ENCODE peak calls at places on chromosome 19, in five cellular contexts. T is suprapubic skin, B is uterus, W is tibial artery, K is fibroblast of lung. L is an unnamed sample.

GRCh38 chr19:47228937-47229673 is 1.9 kb downstream of the BBC3 start:
- DNase-seq in T (no peak), B (peak; percentile 40), W (peak; percentile 74), K (peak; percentile 50), L (no peak)

GRCh38 chr19:39539165-39539518 is 819 bp downstream of the EID2 start:
- DNase-seq in T (no peak), B (no peak), W (no peak), K (no peak), L (peak; percentile 28)

GRCh38 chr19:6616011-6616410 is 25.1 kb upstream of the CD70 start:
- DNase-seq in T (no peak), B (no peak), W (no peak), K (no peak), L (no peak)

GRCh38 chr19:7545904-7546303 is 10.4 kb downstream of the PNPLA6 start:
- DNase-seq in T (no peak), B (no peak), W (no peak), K (no peak), L (no peak)

GRCh38 chr19:1251233-1251502 is 2.8 kb downstream of the MIDN start:
- DNase-seq in T (no peak), B (peak; percentile 78), W (no peak), K (peak; percentile 63), L (no peak)

GRCh38 chr19:56350416-56351045 is 35.9 kb upstream of the ZSCAN5A start:
- DNase-seq in T (no peak), B (peak; percentile 57), W (no peak), K (peak; percentile 60), L (peak; percentile 46)

GRCh38 chr19:55373993-55374757 is 2.5 kb upstream of the TMEM190 start:
- DNase-seq in T (no peak), B (no peak), W (no peak), K (peak; percentile 52), L (peak; percentile 49)

GRCh38 chr19:18672606-18673337 is 10.7 kb upstream of the CRTC1 start:
- DNase-seq in T (no peak), B (no peak), W (peak; percentile 94), K (peak; percentile 86), L (no peak)

GRCh38 chr19:50628551-50628950 is 11.1 kb downstream of the SYT3 start:
- DNase-seq in T (no peak), B (no peak), W (no peak), K (no peak), L (no peak)

GRCh38 chr19:18603255-18603957 is 3.2 kb downstream of the CRLF1 start:
- DNase-seq in T (no peak), B (no peak), W (peak; percentile 76), K (no peak), L (peak; percentile 34)

GRCh38 chr19:37077615-37077928 is 661 bp upstream of the ZNF420 start:
- DNase-seq in T (no peak), B (no peak), W (no peak), K (peak; percentile 42), L (no peak)

GRCh38 chr19:47429140-47429793 is 9.9 kb upstream of the MEIS3 start:
- DNase-seq in T (no peak), B (no peak), W (no peak), K (no peak), L (no peak)

GRCh38 chr19:53034948-53035675 is 9.4 kb upstream of the ERVV-2 start:
- DNase-seq in T (no peak), B (no peak), W (no peak), K (no peak), L (no peak)

GRCh38 chr19:51926426-51926783 is 867 bp upstream of the ZNF613 start:
- DNase-seq in T (no peak), B (no peak), W (no peak), K (no peak), L (no peak)
- TF ChIP-seq CTCF in T (no peak), B (no peak), W (no peak), K (no peak), L (no peak)

GRCh38 chr19:32129141-32129540 is 216.3 kb upstream of the ZNF507 start:
- DNase-seq in T (no peak), B (peak; percentile 92), W (no peak), K (peak; percentile 63), L (no peak)

GRCh38 chr19:32124585-32124984 is 220.8 kb upstream of the ZNF507 start:
- DNase-seq in T (no peak), B (no peak), W (no peak), K (no peak), L (no peak)

GRCh38 chr19:32122258-32122657 is 223.2 kb upstream of the ZNF507 start:
- DNase-seq in T (no peak), B (no peak), W (no peak), K (no peak), L (no peak)

DNA sequence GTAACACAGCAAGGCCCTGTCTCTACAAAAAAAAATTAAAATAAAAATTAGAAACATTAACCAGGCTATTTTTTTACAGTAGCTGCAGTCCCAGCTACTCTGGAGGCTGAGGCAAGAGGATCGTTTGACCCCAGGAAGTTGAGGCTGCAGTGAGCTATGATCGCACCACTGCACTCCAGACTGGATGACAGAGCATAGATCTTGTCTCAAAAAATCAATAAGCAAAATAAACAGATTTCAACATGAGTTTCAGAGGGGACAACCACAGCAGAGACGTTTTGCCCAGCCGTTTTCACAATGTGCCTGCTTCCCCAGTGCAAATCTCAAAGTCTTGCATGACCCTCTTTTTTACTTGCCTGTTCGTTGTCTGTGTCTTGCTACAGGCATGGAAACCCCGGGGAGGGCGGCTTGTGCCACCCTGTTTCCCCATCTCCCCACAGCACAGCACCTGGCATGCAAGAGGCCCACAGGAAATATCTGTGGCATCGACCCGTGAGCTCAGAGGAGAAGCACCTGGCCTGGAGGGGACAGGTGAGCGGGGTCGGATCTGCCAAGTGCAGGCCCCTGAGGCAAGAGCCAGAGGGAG is 222.0 kb upstream of the ZNF507 start:
- DNase-seq in T (no peak), B (no peak), W (no peak), K (no peak), L (no peak)
- H3K27me3 ChIP-seq in T (peaks cover 9% of the 10 kb centered on the region), B (no peaks in the 10 kb centered on the region), W (no peaks in the 10 kb centered on the region), K (no peaks in the 10 kb centered on the region), L (no peaks in the 10 kb centered on the region)

GRCh38 chr19:12260236-12260635 is 34.4 kb downstream of the ZNF44 start:
- DNase-seq in T (no peak), B (no peak), W (no peak), K (no peak), L (no peak)

GRCh38 chr19:12260861-12261260 is 33.8 kb downstream of the ZNF44 start:
- DNase-seq in T (no peak), B (no peak), W (no peak), K (no peak), L (no peak)

GRCh38 chr19:12255372-12255771 is 39.3 kb downstream of the ZNF44 start:
- DNase-seq in T (no peak), B (no peak), W (no peak), K (no peak), L (no peak)
- H3K4me1 ChIP-seq in T (no peaks in the 10 kb centered on the region), B (no peaks in the 10 kb centered on the region), W (no peaks in the 10 kb centered on the region), K (no peaks in the 10 kb centered on the region), L (no peaks in the 10 kb centered on the region)

GRCh38 chr19:3163230-3163886 is 15.2 kb upstream of the S1PR4 start:
- DNase-seq in T (peak; percentile 68), B (peak; percentile 50), W (peak; percentile 69), K (peak; percentile 57), L (peak; percentile 75)

GRCh38 chr19:3162418-3163229 is 15.9 kb upstream of the S1PR4 start:
- DNase-seq in T (no peak), B (no peak), W (peak; percentile 65), K (no peak), L (no peak)

GRCh38 chr19:3159565-3159964 is 19.0 kb upstream of the S1PR4 start:
- DNase-seq in T (no peak), B (no peak), W (no peak), K (no peak), L (no peak)

GRCh38 chr19:3160219-3160618 is 18.4 kb upstream of the S1PR4 start:
- DNase-seq in T (no peak), B (no peak), W (no peak), K (no peak), L (no peak)

DNA sequence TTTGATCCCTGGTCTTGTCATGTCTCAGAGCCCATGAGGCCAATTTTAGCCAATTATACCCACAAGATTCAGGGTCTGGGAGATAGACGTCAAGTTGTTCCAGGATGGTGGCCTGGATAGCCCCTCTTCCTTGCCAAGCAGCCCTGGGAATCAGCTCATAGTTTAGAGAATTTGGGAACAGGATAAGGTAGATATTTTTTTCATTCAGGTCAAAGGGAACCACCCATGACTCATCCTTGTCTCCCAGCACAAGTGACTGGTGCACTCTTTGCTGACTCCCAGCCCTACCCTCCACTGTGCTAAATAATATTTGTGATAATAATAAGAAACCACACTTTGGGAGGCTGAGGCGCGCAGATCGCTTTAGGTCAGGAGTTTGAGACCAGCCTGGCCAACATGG is 17.1 kb upstream of the S1PR4 start:
- DNase-seq in T (no peak), B (no peak), W (no peak), K (peak; percentile 36), L (no peak)
- TF ChIP-seq CTCF in T (no peak), B (no peak), W (no peak), K (no peak), L (no peak)

DNA sequence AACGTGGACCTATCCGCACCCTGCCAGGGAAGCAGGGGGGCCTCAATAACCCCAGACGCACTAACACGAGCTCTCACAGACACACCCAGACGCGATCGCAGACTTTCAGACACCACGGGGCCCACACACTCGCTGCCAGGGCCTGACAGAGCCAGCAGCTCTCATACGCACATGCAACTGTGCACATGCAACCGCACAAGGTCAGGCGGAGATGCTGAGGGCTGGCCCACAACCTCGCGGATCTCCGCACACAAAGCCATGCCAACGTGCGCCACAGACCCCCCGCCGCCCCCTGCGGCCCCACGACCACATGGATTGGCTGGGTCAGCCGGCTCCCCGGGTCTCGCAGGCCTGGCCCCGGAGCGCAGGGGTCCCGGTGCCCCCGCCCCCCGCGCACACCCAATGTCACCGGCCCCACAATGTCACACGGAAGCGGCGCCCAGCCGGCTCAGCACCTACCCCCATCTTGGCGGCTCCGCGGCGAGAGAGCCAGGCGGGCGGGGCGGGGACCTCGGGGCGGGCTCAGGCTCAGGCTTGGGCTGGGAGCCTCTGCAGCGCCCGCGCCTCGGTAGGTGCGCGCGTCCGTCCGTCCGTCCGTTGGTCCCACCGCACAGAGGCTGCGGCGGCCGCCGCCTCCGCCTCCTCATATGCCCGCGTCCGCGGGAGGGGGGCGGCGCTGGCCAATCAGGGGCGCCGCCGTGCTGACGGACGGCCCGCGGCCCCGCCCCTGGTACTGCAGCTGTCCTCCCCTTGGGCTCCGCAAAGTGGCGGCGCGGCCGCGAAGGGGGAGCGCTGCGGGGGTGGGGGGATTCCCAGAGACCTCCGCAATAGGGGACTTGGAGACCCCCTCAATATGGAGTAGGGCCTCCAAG is at the start of gene ATP1A3:
- DNase-seq in T (no peak), B (no peak), W (no peak), K (peak; percentile 16), L (no peak)
- H3K27me3 ChIP-seq in T (peaks cover 89% of the 10 kb centered on the region), B (peaks cover 19% of the 10 kb centered on the region), W (peaks cover 92% of the 10 kb centered on the region), K (peaks cover 19% of the 10 kb centered on the region), L (peaks cover 6% of the 10 kb centered on the region)

DNA sequence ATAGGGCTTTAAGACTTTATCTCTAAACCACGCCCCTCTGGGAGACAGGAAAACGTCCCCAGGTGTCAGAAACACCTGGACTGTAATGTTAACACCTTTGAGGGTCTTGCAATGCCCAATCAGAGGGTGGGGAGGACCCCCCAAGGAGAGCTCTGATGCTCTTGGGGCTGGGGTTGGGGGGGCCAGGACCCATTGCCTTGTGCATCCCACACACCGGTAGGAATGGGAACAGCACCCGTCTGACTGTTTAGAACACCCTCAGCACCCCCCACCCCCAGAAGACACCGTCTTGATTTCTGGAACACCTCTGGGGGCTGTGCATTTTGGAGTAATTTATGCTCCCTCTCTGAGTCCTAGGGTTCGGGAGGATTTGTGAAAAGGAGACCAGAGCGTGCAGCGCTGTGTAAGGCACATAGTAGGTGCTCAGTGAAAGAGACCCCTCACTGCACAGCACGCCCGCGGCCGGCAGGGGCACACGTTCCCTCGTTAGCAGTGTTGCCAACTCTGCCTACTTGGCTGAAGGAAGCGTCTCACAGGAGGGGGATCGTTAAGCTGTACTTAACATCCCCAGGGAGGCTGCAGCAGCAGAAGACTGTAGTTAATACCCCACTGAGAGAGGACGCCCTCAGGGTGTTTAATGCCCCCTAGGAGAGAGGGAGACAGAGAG is 2.8 kb upstream of the ERFL start:
- DNase-seq in T (no peak), B (no peak), W (no peak), K (no peak), L (no peak)
- H3K4me1 ChIP-seq in T (peaks cover 24% of the 10 kb centered on the region), B (no peaks in the 10 kb centered on the region), W (peaks cover 15% of the 10 kb centered on the region), K (peaks cover 6% of the 10 kb centered on the region), L (peaks cover 27% of the 10 kb centered on the region)

L was measured in Caco-2.